ENCODE peak calls at places on chromosomes 11 and 22, in four cellular contexts. M, S, W and N are unnamed samples.

GRCh38 chr11:116547571-116547970 is 225.2 kb downstream of the BUD13 start:
- DNase-seq in S (no peak), W (no peak), M (no peak), N (no peak)

GRCh38 chr22:42368379-42369249 is 63.6 kb downstream of the NFAM1 start:
- DNase-seq in M (no peak), W (peak), S (peak), N (no peak)

GRCh38 chr11:33185756-33186155 is 24.5 kb upstream of the CSTF3 start:
- DNase-seq in W (no peak), S (no peak), M (no peak), N (no peak)

GRCh38 chr22:46421272-46421671 is 85.8 kb downstream of the TRMU start:
- DNase-seq in S (no peak), W (peak), M (no peak), N (no peak)

GRCh38 chr11:85680897-85681296 is 5.1 kb downstream of the CCDC89 start:
- DNase-seq in M (no peak), S (no peak), W (no peak), N (no peak)

GRCh38 chr11:35420371-35420770 is 1.0 kb upstream of the SLC1A2 start:
- DNase-seq in M (peak), S (no peak), W (no peak), N (no peak)

GRCh38 chr11:45147017-45147728 is 734 bp downstream of the PRDM11 start:
- DNase-seq in W (peak), M (peak), S (peak), N (peak)

GRCh38 chr11:133842053-133842452 is 3.3 kb downstream of the SPATA19 start:
- DNase-seq in W (no peak), S (no peak), M (no peak), N (no peak)

GRCh38 chr11:132142554-132142953 is 772.1 kb downstream of the NTM start:
- DNase-seq in S (no peak), M (no peak), W (peak), N (no peak)

GRCh38 chr11:119992171-119993051 is 145.5 kb downstream of the TRIM29 start:
- DNase-seq in S (no peak), W (peak), M (no peak), N (no peak)